ENCODE peak calls at places on chromosomes 2 and 18, in eight cellular contexts. Z is CD8-positive, alpha-beta T cell; F is lower lobe of right lung; M is H1; J is neural crest cell; R is IMR-90; L is H9; E is transverse colon. N is an unnamed sample.
A peak's percentile ranks its signal among the peaks of the same experiment; 100 is the strongest.

GRCh38 chr18:11946756-11947155 is 34.6 kb upstream of the IMPA2 start:
- DNase-seq in F (no peak), E (no peak), J (no peak), M (no peak), R (peak; percentile 67), Z (no peak), L (no peak), N (peak; percentile 37)

GRCh38 chr2:48346124-48346536 is 183.8 kb upstream of the STON1 start:
- DNase-seq in M (no peak), R (peak; percentile 91), Z (no peak), J (no peak), L (no peak), E (peak; percentile 19), F (peak; percentile 65), N (no peak)

GRCh38 chr2:196987654-196988364 is 61.3 kb upstream of the PGAP1 start:
- DNase-seq in E (no peak), L (no peak), Z (no peak), R (peak; percentile 98), F (no peak), J (no peak), M (no peak), N (peak; percentile 99)

GRCh38 chr2:28664120-28664842 is 87.3 kb upstream of the PPP1CB start:
- DNase-seq in R (peak; percentile 54), F (no peak), Z (no peak), L (no peak), E (peak; percentile 64), J (peak; percentile 20), M (no peak), N (no peak)

GRCh38 chr18:54829856-54830255 is 1.6 kb downstream of the RAB27B start:
- DNase-seq in L (no peak), E (no peak), F (no peak), R (no peak), Z (no peak), M (no peak), J (no peak), N (peak; percentile 78)

GRCh38 chr2:208142255-208142924 is 3.6 kb downstream of the CRYGB start:
- DNase-seq in R (peak; percentile 4), J (no peak), L (no peak), Z (no peak), E (no peak), M (no peak), F (no peak), N (peak; percentile 28)

GRCh38 chr2:218857371-218858137 is 2.1 kb upstream of the WNT6 start:
- DNase-seq in Z (no peak), L (no peak), J (no peak), M (no peak), R (no peak), F (no peak), E (no peak), N (no peak)

GRCh38 chr2:128608911-128609880 is 290.5 kb upstream of the HS6ST1 start:
- DNase-seq in L (no peak), R (no peak), M (no peak), J (no peak), E (no peak), Z (no peak), F (peak; percentile 29), N (no peak)

GRCh38 chr2:73640537-73640936 is 1.7 kb downstream of the NAT8 start:
- DNase-seq in J (no peak), E (no peak), R (no peak), F (no peak), Z (no peak), L (no peak), M (no peak), N (peak; percentile 29)

GRCh38 chr2:150271952-150272351 is 215.5 kb downstream of the RND3 start:
- DNase-seq in L (no peak), M (no peak), F (no peak), R (peak; percentile 93), Z (no peak), E (no peak), J (no peak), N (peak; percentile 97)

GRCh38 chr18:79687806-79688205 is 8.2 kb downstream of the CTDP1 start:
- DNase-seq in R (peak; percentile 79), M (no peak), L (no peak), Z (no peak), F (no peak), E (no peak), J (no peak), N (peak; percentile 39)

GRCh38 chr18:3623769-3624545 is 174.0 kb downstream of the TGIF1 start:
- DNase-seq in J (peak; percentile 36), M (peak; percentile 65), Z (no peak), F (peak; percentile 71), L (peak; percentile 82), E (peak; percentile 85), R (peak; percentile 98), N (peak; percentile 96)

GRCh38 chr18:54919412-54919811 is 39.8 kb downstream of the CCDC68 start:
- DNase-seq in J (no peak), F (no peak), Z (no peak), E (no peak), L (no peak), R (no peak), M (no peak), N (no peak)

GRCh38 chr18:59379772-59380530 is 20.9 kb upstream of the LMAN1 start:
- DNase-seq in F (no peak), L (no peak), R (peak; percentile 41), M (no peak), E (no peak), J (no peak), Z (no peak), N (no peak)

GRCh38 chr18:14927701-14928100 is 179.7 kb downstream of the ANKRD30B start:
- DNase-seq in L (no peak), Z (no peak), F (no peak), E (no peak), J (no peak), R (no peak), M (no peak), N (no peak)

GRCh38 chr2:181183878-181184553 is 203.6 kb downstream of the UBE2E3 start:
- DNase-seq in E (no peak), J (no peak), R (no peak), F (no peak), M (no peak), L (no peak), Z (no peak), N (no peak)

GRCh38 chr2:162328424-162329157 is 10.1 kb upstream of the IFIH1 start:
- DNase-seq in J (no peak), M (no peak), F (no peak), L (no peak), E (no peak), R (no peak), Z (no peak), N (no peak)

GRCh38 chr2:162330881-162331280 is 12.4 kb upstream of the IFIH1 start:
- DNase-seq in Z (no peak), R (no peak), E (no peak), M (no peak), J (no peak), F (no peak), L (no peak), N (peak; percentile 53)

GRCh38 chr2:162333968-162334367 is 10.0 kb upstream of the GCA start:
- DNase-seq in M (no peak), R (peak; percentile 33), L (peak; percentile 36), F (no peak), J (no peak), E (peak; percentile 51), Z (no peak), N (peak; percentile 49)
- TF ChIP-seq CTCF in M (peak; percentile 62), R (peak; percentile 40), L (peak; percentile 63), F (peak; percentile 30), J (peak; percentile 55), E (peak; percentile 31), Z (peak; percentile 17), N (peak; percentile 43)

DNA sequence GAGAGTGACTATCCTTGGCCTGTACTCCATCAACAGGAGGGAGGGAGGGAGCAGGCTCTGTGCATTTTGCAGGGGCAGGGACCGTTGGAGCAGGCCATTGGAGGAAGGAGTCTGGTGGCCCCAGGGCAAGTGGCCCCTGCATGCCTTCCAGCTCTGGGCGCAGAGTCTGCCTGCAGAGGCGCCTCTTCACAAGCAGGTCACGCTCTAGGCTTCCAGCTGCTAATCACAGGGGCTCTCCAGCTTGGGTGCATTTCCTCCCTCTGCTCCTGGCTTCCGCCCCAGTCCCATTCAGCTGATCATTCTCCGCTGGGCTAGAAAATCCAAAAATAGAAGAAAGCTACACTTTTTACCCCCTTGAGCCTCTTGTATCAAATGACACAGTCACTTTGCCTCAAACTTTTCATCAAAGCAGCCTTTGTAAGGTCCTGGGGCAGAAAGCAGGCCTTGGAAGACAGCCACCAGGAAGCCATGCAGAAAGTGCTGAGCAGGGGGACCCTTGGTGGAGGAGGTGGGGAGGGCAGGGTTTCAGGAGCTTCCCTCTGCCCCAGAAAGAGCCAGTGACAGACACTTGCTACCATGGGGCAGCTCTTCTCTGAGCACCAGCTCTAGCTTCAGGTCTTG is 11.3 kb downstream of the TMEM247 start:
- DNase-seq in L (peak; percentile 50), R (peak; percentile 26), Z (no peak), M (peak; percentile 37), J (peak; percentile 42), F (no peak), E (peak; percentile 25), N (no peak)
- TF ChIP-seq CTCF in L (no peak), R (no peak), Z (no peak), M (no peak), J (no peak), F (no peak), E (no peak), N (no peak)

GRCh38 chr2:39665811-39666488 is at the start of gene TMEM178A:
- DNase-seq in R (no peak), E (no peak), M (peak; percentile 76), J (peak; percentile 37), Z (no peak), F (peak; percentile 47), L (peak; percentile 67), N (no peak)

GRCh38 chr2:39664478-39664877 is 1.2 kb upstream of the TMEM178A start:
- DNase-seq in Z (no peak), M (no peak), E (no peak), F (no peak), J (no peak), L (no peak), R (no peak), N (no peak)

GRCh38 chr2:39663187-39663930 is 2.4 kb upstream of the TMEM178A start:
- DNase-seq in R (peak; percentile 29), L (no peak), Z (no peak), E (no peak), M (no peak), J (no peak), F (no peak), N (no peak)

GRCh38 chr2:39666489-39667141 is 898 bp downstream of the TMEM178A start:
- DNase-seq in L (peak; percentile 32), M (peak; percentile 55), E (no peak), R (no peak), F (no peak), J (peak; percentile 8), Z (no peak), N (no peak)

GRCh38 chr2:39664898-39665591 is 672 bp upstream of the TMEM178A start:
- DNase-seq in F (no peak), M (peak; percentile 73), Z (no peak), J (peak; percentile 31), R (no peak), L (peak; percentile 70), E (no peak), N (no peak)
- TF ChIP-seq CTCF in F (no peak), M (no peak), Z (no peak), J (no peak), R (no peak), L (peak; percentile 20), E (no peak), N (no peak)

DNA sequence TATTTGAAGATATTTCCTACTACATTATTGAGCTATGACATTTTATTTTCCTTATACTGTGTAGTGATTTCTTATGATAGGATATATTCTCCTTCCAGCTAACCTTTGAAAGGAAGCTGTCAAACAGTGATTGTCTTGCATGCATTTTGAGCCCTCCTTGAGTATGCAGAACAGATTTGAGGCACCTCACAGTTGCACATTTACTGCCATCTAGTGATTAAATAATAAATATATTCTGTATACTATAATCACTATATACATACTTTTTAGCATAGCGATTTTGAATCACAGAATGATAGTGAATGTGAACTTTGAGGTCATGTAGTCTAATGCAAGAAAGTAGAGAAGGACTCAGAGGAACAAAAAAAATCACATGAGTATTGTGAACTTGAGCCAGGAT is 268.4 kb upstream of the CDH19 start:
- DNase-seq in E (no peak), M (no peak), R (no peak), F (no peak), Z (no peak), J (no peak), L (no peak), N (peak; percentile 49)
- TF ChIP-seq CTCF in E (no peak), M (no peak), R (no peak), F (peak; percentile 14), Z (no peak), J (peak; percentile 59), L (peak; percentile 17), N (no peak)